ENCODE peak calls at places on chromosome 20, in six cellular contexts. W is Kasumi-1; B is GM04504; G is CD8-positive, alpha-beta memory T cell; O is left cardiac atrium; V is GM10248. Q is an unnamed sample.

GRCh38 chr20:38842558-38842981 is 37.1 kb downstream of the PPP1R16B start:
- DNase-seq in W (no peak), B (no peak), G (no peak), O (no peak), V (peak; percentile 88), Q (peak; percentile 93)

GRCh38 chr20:10492065-10492464 is 57.0 kb downstream of the SLX4IP start:
- DNase-seq in W (no peak), B (no peak), G (no peak), O (no peak), V (no peak), Q (no peak)

GRCh38 chr20:38218566-38218885 is 42.0 kb downstream of the KIAA1755 start:
- DNase-seq in W (no peak), B (no peak), G (no peak), O (no peak), V (no peak), Q (no peak)

GRCh38 chr20:59802471-59803221 is 130.8 kb downstream of the SYCP2 start:
- DNase-seq in W (no peak), B (no peak), G (no peak), O (no peak), V (no peak), Q (no peak)

GRCh38 chr20:53045941-53046340 is 73.8 kb downstream of the TSHZ2 start:
- DNase-seq in W (no peak), B (no peak), G (no peak), O (no peak), V (no peak), Q (no peak)

GRCh38 chr20:1242530-1242929 is 16.7 kb downstream of the RAD21L1 start:
- DNase-seq in W (no peak), B (peak; percentile 44), G (no peak), O (no peak), V (no peak), Q (no peak)

GRCh38 chr20:32189691-32190607 is 17.6 kb downstream of the PLAGL2 start:
- DNase-seq in W (peak; percentile 24), B (peak; percentile 17), G (peak; percentile 39), O (peak; percentile 56), V (peak; percentile 48), Q (peak; percentile 41)

GRCh38 chr20:42530855-42531674 is 658.6 kb downstream of the PTPRT start:
- DNase-seq in W (no peak), B (no peak), G (no peak), O (no peak), V (peak; percentile 49), Q (peak; percentile 39)

GRCh38 chr20:57163041-57163440 is 103.4 kb downstream of the BMP7 start:
- DNase-seq in W (no peak), B (no peak), G (no peak), O (no peak), V (no peak), Q (no peak)

GRCh38 chr20:19633985-19634384 is 124.1 kb upstream of the RIN2 start:
- DNase-seq in W (no peak), B (no peak), G (no peak), O (no peak), V (no peak), Q (no peak)

GRCh38 chr20:34370062-34370461 is 7.0 kb downstream of the ITCH start:
- DNase-seq in W (no peak), B (no peak), G (no peak), O (no peak), V (no peak), Q (no peak)

GRCh38 chr20:38680492-38681118 is 43.7 kb upstream of the SLC32A1 start:
- DNase-seq in W (peak; percentile 25), B (no peak), G (no peak), O (peak; percentile 26), V (no peak), Q (no peak)

GRCh38 chr20:4472906-4473305 is 248.8 kb upstream of the PRND start:
- DNase-seq in W (no peak), B (no peak), G (no peak), O (no peak), V (no peak), Q (no peak)

GRCh38 chr20:49724637-49725606 is 11.2 kb upstream of the B4GALT5 start:
- DNase-seq in W (peak; percentile 22), B (no peak), G (peak; percentile 10), O (peak; percentile 75), V (no peak), Q (no peak)

GRCh38 chr20:44683263-44684046 is 31.7 kb upstream of the CCN5 start:
- DNase-seq in W (peak; percentile 12), B (no peak), G (peak; percentile 33), O (no peak), V (peak; percentile 83), Q (peak; percentile 83)

GRCh38 chr20:52259295-52259694 is 67.7 kb upstream of the ZFP64 start:
- DNase-seq in W (no peak), B (no peak), G (no peak), O (no peak), V (no peak), Q (no peak)

GRCh38 chr20:10322073-10323012 is 103.7 kb downstream of the SNAP25 start:
- DNase-seq in W (no peak), B (no peak), G (no peak), O (no peak), V (no peak), Q (no peak)

GRCh38 chr20:20802328-20802727 is 89.9 kb upstream of the RALGAPA2 start:
- DNase-seq in W (peak; percentile 23), B (no peak), G (no peak), O (peak; percentile 42), V (no peak), Q (no peak)

GRCh38 chr20:59723607-59724456 is 119.5 kb downstream of the PHACTR3 start:
- DNase-seq in W (no peak), B (no peak), G (no peak), O (no peak), V (no peak), Q (no peak)

Q was measured in germinal center.